ENCODE peak calls at places on chromosomes 11 and 22, in nine cellular contexts. N, H, F, R, X, J, K, C and W are unnamed samples.

GRCh38 chr11:19076744-19077589 is 16.4 kb upstream of the MRGPRX2 start:
- DNase-seq in N (peak), H (peak), F (peak), R (peak), X (no peak), J (peak), K (peak), C (peak), W (no peak)

GRCh38 chr11:16114451-16114850 is 241.9 kb downstream of the SOX6 start:
- DNase-seq in N (no peak), H (no peak), F (no peak), R (no peak), X (no peak), J (no peak), K (no peak), C (no peak), W (no peak)

GRCh38 chr11:10197091-10197490 is 96.9 kb downstream of the SBF2 start:
- DNase-seq in N (no peak), H (no peak), F (peak), R (no peak), X (no peak), J (no peak), K (no peak), C (peak), W (no peak)

GRCh38 chr11:2812371-2812991 is 73.1 kb downstream of the CDKN1C start:
- DNase-seq in N (no peak), H (no peak), F (no peak), R (peak), X (no peak), J (no peak), K (no peak), C (no peak), W (no peak)

GRCh38 chr11:95453616-95454118 is 222.7 kb upstream of the SESN3 start:
- DNase-seq in N (peak), H (peak), F (no peak), R (no peak), X (no peak), J (peak), K (no peak), C (peak), W (peak)

GRCh38 chr11:8099291-8099899 is 18.4 kb downstream of the TUB start:
- DNase-seq in N (peak), H (peak), F (peak), R (peak), X (peak), J (peak), K (peak), C (peak), W (peak)

GRCh38 chr11:31805629-31806185 is 5.4 kb downstream of the PAX6 start:
- DNase-seq in N (no peak), H (peak), F (no peak), R (no peak), X (no peak), J (no peak), K (no peak), C (no peak), W (no peak)

GRCh38 chr11:76624515-76625379 is 45.8 kb downstream of the LRRC32 start:
- DNase-seq in N (no peak), H (peak), F (no peak), R (peak), X (no peak), J (no peak), K (no peak), C (no peak), W (no peak)

GRCh38 chr11:14908214-14908880 is 16.3 kb upstream of the CYP2R1 start:
- DNase-seq in N (peak), H (no peak), F (peak), R (no peak), X (no peak), J (peak), K (peak), C (peak), W (no peak)

GRCh38 chr11:61860054-61860903 is 31.1 kb downstream of the FADS3 start:
- DNase-seq in N (no peak), H (no peak), F (no peak), R (no peak), X (no peak), J (no peak), K (no peak), C (no peak), W (no peak)

GRCh38 chr11:86397351-86397750 is 22.7 kb downstream of the CCDC81 start:
- DNase-seq in N (no peak), H (no peak), F (no peak), R (no peak), X (no peak), J (no peak), K (no peak), C (no peak), W (no peak)

GRCh38 chr11:11916981-11917399 is 75.2 kb downstream of the USP47 start:
- DNase-seq in N (no peak), H (no peak), F (peak), R (no peak), X (no peak), J (no peak), K (no peak), C (peak), W (no peak)

GRCh38 chr11:78044706-78045105 is 19.0 kb upstream of the THRSP start:
- DNase-seq in N (no peak), H (no peak), F (no peak), R (no peak), X (no peak), J (no peak), K (no peak), C (no peak), W (no peak)

GRCh38 chr11:61472868-61473267 is 35.7 kb upstream of the LRRC10B start:
- DNase-seq in N (no peak), H (no peak), F (no peak), R (no peak), X (no peak), J (no peak), K (no peak), C (peak), W (no peak)

GRCh38 chr22:50010676-50011446 is 1.7 kb downstream of the IL17REL start:
- DNase-seq in N (no peak), H (no peak), F (no peak), R (no peak), X (no peak), J (no peak), K (no peak), C (no peak), W (no peak)